ENCODE peak calls at places on chromosome 20, in eight cellular contexts. B is PC-3, A is astrocyte, P is Karpas-422, D is IMR-90, N is fibroblast of lung, K is H1, W is H9. Y is an unnamed sample.

GRCh38 chr20:50123418-50123817 is 10.5 kb upstream of the UBE2V1 start:
- DNase-seq in B (no peak), A (no peak), P (no peak), D (no peak), N (no peak), K (no peak), W (no peak), Y (no peak)

GRCh38 chr20:33668087-33668790 is 1.5 kb downstream of the ACTL10 start:
- DNase-seq in B (no peak), A (no peak), P (no peak), D (no peak), N (no peak), K (peak; percentile 92), W (no peak), Y (peak; percentile 85)

GRCh38 chr20:17966432-17967312 is 1.9 kb downstream of the SNX5 start:
- DNase-seq in B (peak; percentile 51), A (no peak), P (peak; percentile 68), D (peak; percentile 42), N (peak; percentile 48), K (no peak), W (no peak), Y (peak; percentile 74)

GRCh38 chr20:64110411-64111068 is 3.2 kb upstream of the NPBWR2 start:
- DNase-seq in B (no peak), A (no peak), P (no peak), D (no peak), N (no peak), K (peak; percentile 41), W (no peak), Y (no peak)

GRCh38 chr20:48538058-48538825 is 289.6 kb downstream of the PREX1 start:
- DNase-seq in B (peak; percentile 97), A (peak; percentile 96), P (no peak), D (peak; percentile 52), N (peak; percentile 97), K (no peak), W (no peak), Y (peak; percentile 57)

GRCh38 chr20:52783769-52784168 is 188.4 kb upstream of the TSHZ2 start:
- DNase-seq in B (no peak), A (no peak), P (peak; percentile 42), D (no peak), N (no peak), K (peak; percentile 75), W (peak; percentile 59), Y (peak; percentile 8)

GRCh38 chr20:48375804-48376203 is 452.0 kb downstream of the PREX1 start:
- DNase-seq in B (no peak), A (no peak), P (no peak), D (no peak), N (no peak), K (no peak), W (no peak), Y (no peak)

GRCh38 chr20:10625641-10626040 is 48.2 kb downstream of the JAG1 start:
- DNase-seq in B (no peak), A (no peak), P (no peak), D (no peak), N (no peak), K (no peak), W (no peak), Y (peak; percentile 27)

GRCh38 chr20:32320305-32320704 is 37.8 kb upstream of the ASXL1 start:
- DNase-seq in B (no peak), A (no peak), P (no peak), D (no peak), N (no peak), K (no peak), W (no peak), Y (no peak)

GRCh38 chr20:45070932-45071632 is 29.8 kb downstream of the KCNS1 start:
- DNase-seq in B (peak; percentile 29), A (no peak), P (no peak), D (peak; percentile 26), N (peak; percentile 49), K (no peak), W (no peak), Y (peak; percentile 28)

GRCh38 chr20:17611540-17612286 is 41.8 kb downstream of the DSTN start:
- DNase-seq in B (peak; percentile 56), A (no peak), P (no peak), D (no peak), N (peak; percentile 21), K (peak; percentile 70), W (peak; percentile 67), Y (peak; percentile 67)

GRCh38 chr20:54368578-54368977 is 106.8 kb upstream of the DOK5 start:
- DNase-seq in B (no peak), A (no peak), P (no peak), D (no peak), N (no peak), K (no peak), W (no peak), Y (no peak)

GRCh38 chr20:48819813-48820648 is 7.8 kb downstream of the PREX1 start:
- DNase-seq in B (no peak), A (no peak), P (no peak), D (no peak), N (no peak), K (no peak), W (no peak), Y (no peak)

GRCh38 chr20:23613676-23614075 is 8.0 kb upstream of the CST9 start:
- DNase-seq in B (no peak), A (no peak), P (no peak), D (no peak), N (no peak), K (no peak), W (no peak), Y (no peak)

GRCh38 chr20:10671221-10671849 is 2.5 kb downstream of the JAG1 start:
- DNase-seq in B (peak; percentile 95), A (peak; percentile 76), P (peak; percentile 92), D (peak; percentile 94), N (peak; percentile 85), K (peak; percentile 69), W (peak; percentile 77), Y (peak; percentile 96)

GRCh38 chr20:53609501-53610445 is 16.1 kb upstream of the ZNF217 start:
- DNase-seq in B (peak; percentile 93), A (peak; percentile 49), P (no peak), D (peak; percentile 63), N (peak; percentile 58), K (peak; percentile 56), W (no peak), Y (peak; percentile 42)

GRCh38 chr20:63856111-63856511 is 5.2 kb upstream of the ABHD16B start:
- DNase-seq in B (no peak), A (no peak), P (no peak), D (no peak), N (no peak), K (peak; percentile 88), W (peak; percentile 65), Y (no peak)

GRCh38 chr20:51360451-51361230 is 181.9 kb downstream of the NFATC2 start:
- DNase-seq in B (peak; percentile 100), A (peak; percentile 100), P (no peak), D (peak; percentile 100), N (peak; percentile 100), K (no peak), W (no peak), Y (peak; percentile 98)
- H3K9ac ChIP-seq in B (peak overlapping the region; percentile 87), A (peak overlapping the region; percentile 95), P (no peak overlapping the region), D (no peak overlapping the region), N (no peak overlapping the region), K (no peak overlapping the region), W (no peak overlapping the region), Y (peak overlapping the region; percentile 56)

DNA sequence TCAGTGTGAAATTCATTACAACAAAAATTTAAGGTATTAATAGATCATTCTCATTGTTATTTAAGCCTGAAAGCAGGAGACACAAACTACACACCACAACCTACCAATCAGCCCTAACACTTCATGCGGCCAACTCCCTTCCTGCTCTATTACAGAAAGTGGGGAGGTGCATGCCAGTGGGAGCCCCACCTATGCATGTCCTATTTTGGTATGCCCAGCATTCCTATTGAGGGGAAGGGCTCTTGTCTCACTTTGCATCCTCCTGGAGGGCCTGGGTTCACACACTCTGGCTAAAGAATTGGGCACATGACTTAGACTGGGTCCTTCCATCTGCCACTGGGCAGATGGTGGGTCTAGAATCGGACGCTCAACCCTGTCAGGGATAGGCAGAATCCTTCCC is 450.0 kb downstream of the PTPRT start:
- DNase-seq in B (no peak), A (no peak), P (no peak), D (no peak), N (no peak), K (no peak), W (no peak), Y (no peak)
- H3K9me3 ChIP-seq in B (peaks cover 21% of the 10 kb centered on the region), A (peaks cover 7% of the 10 kb centered on the region), P (no peaks in the 10 kb centered on the region), D (peaks cover 36% of the 10 kb centered on the region), N (no peaks in the 10 kb centered on the region), K (no peaks in the 10 kb centered on the region), W (no peaks in the 10 kb centered on the region), Y (no peaks in the 10 kb centered on the region)

DNA sequence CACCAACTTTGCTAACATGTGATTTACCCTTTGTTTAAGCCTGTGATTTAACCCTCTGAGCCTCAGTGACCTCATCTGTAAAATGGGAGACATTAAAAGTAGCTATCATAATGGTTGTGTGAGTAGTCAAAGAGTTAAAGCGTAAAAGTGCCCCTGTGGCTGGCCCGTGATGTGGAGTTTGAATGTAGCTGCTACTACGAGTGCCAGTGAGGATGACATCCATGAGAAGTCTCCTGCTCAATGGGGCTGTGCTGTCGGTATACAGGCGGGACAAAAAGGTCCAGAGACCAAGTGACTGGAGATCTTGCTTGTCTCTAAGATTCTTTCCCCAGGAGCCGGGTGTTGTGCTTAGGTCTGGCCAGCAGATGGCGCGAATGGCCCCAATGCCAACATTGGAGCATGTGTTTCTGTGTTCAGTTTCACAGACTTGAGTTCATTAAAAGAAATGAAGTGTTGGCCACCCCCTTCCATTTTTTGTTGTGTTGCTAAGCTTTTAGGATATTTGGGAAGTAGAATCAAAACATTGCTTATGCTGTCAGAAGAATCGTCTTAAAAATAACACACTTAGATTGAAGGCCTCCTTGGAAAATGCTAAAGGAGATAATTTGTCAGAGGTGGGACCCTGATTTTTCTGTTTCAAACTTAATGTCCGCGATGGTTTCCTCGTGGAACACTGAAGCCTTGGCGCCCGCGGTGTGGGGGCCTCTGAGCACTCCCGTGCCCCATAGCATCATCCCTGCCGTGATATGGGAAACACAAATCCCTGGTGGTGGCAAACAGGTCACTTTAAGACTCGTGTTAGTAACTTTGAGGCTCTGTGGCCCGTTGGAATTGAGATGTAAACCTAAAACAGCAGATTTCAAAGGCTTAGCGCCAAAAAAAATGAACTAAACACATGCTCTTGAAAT is 9.3 kb upstream of the RBM38 start:
- DNase-seq in B (peak; percentile 95), A (peak; percentile 16), P (peak; percentile 96), D (peak; percentile 62), N (peak; percentile 40), K (peak; percentile 92), W (peak; percentile 79), Y (peak; percentile 74)
- H3K9ac ChIP-seq in B (no peak overlapping the region), A (no peak overlapping the region), P (peak overlapping the region; percentile 57), D (no peak overlapping the region), N (no peak overlapping the region), K (no peak overlapping the region), W (no peak overlapping the region), Y (no peak overlapping the region)

DNA sequence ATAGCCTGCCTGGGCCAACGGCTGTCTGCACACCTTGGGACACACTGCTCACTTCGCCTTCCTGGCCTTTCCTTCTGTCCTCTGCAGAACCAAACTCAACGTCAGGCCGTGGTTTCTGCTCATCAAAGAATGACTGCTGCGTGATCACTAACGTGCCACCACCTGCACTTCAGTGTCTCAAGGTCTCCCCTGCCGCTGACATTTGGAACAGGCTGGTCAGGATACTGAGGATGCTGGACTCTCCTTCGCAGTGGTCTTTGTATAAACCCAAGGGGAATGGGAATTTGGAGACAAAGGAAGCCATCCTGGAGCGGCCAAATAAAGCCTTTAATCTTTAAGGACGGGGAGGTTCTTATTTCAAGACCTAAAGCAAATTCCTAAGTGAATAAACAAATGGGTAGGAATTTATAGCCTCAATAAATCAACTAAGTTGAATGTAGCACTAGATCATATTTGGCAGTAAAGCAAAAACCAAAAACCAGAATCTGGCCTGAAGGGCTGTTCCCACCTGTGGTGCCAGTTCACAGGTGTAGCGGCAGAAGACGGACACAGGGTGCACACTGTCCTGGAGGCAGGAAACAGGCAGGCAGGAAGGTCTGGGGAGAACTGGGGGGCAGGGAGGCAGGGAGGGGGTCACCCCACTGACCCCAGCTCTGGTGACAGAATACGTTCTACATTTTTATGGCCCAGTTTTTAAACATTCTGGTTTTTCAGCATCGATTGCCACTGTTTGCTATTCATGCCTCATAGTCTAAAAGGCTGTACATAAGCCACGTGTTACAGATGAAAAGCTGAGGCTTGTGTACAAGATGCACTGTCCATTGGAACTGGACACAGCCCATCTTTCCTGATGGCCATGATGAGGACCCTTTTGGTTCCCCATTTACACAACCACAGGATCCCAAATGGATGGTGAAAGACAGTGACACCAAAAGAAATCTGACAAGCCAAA is 36.6 kb downstream of the ABHD12 start:
- DNase-seq in B (peak; percentile 91), A (no peak), P (no peak), D (no peak), N (no peak), K (no peak), W (no peak), Y (no peak)
- H3K9me3 ChIP-seq in B (no peaks in the 10 kb centered on the region), A (no peaks in the 10 kb centered on the region), P (no peaks in the 10 kb centered on the region), D (no peaks in the 10 kb centered on the region), N (no peaks in the 10 kb centered on the region), K (no peaks in the 10 kb centered on the region), W (no peaks in the 10 kb centered on the region), Y (no peaks in the 10 kb centered on the region)

Y was measured in GM23248.